ENCODE peak calls at places on chromosomes 13 and 19, in six cellular contexts. I is SK-N-SH, K is A549, Z is H1, H is HepG2, G is K562. A is an unnamed sample.

GRCh38 chr19:52995711-52996110 is 18.0 kb upstream of the ERVV-1 start:
- DNase-seq in H (no peak), I (no peak), Z (no peak), G (no peak), K (no peak), A (no peak)

GRCh38 chr13:30346159-30346788 is 38.9 kb upstream of the KATNAL1 start:
- DNase-seq in G (no peak), I (no peak), H (no peak), K (no peak), Z (no peak), A (peak)

GRCh38 chr13:31046711-31047279 is 114.3 kb downstream of the TEX26 start:
- DNase-seq in K (no peak), I (peak), Z (no peak), G (no peak), H (no peak), A (no peak)

GRCh38 chr13:51971520-51972426 is 39.5 kb downstream of the ATP7B start:
- DNase-seq in Z (no peak), I (no peak), K (no peak), H (peak), G (no peak), A (no peak)

GRCh38 chr19:23440207-23440606 is 44.9 kb upstream of the ZNF91 start:
- DNase-seq in I (peak), K (peak), G (peak), H (no peak), Z (peak), A (no peak)

GRCh38 chr13:106847049-106847448 is 279.1 kb upstream of the ARGLU1 start:
- DNase-seq in I (no peak), K (no peak), G (no peak), H (no peak), Z (no peak), A (no peak)

GRCh38 chr19:54739587-54740497 is 1.5 kb downstream of the KIR2DL3 start:
- DNase-seq in K (no peak), Z (no peak), G (no peak), H (no peak), I (no peak), A (no peak)

GRCh38 chr13:77105051-77105450 is 78.1 kb upstream of the FBXL3 start:
- DNase-seq in Z (no peak), H (no peak), G (no peak), I (no peak), K (no peak), A (no peak)

GRCh38 chr13:74047925-74048324 is 86.3 kb downstream of the KLF12 start:
- DNase-seq in Z (no peak), G (no peak), H (no peak), K (peak), I (no peak), A (no peak)

GRCh38 chr13:74056829-74057564 is 77.2 kb downstream of the KLF12 start:
- DNase-seq in G (no peak), Z (no peak), H (no peak), K (no peak), I (no peak), A (no peak)

GRCh38 chr13:74052402-74052928 is 81.7 kb downstream of the KLF12 start:
- DNase-seq in G (no peak), K (no peak), I (no peak), H (peak), Z (no peak), A (no peak)
- TF ChIP-seq CHD2 in G (no peak), K (no peak), I (no peak), H (no peak), Z (no peak), A (no peak)

GRCh38 chr13:48728876-48729275 is 75.1 kb downstream of the CYSLTR2 start:
- DNase-seq in H (no peak), K (no peak), I (no peak), G (no peak), Z (no peak), A (no peak)

GRCh38 chr13:48726711-48727110 is 73.0 kb downstream of the CYSLTR2 start:
- DNase-seq in Z (no peak), H (no peak), K (no peak), G (no peak), I (no peak), A (no peak)

GRCh38 chr13:48727252-48728011 is 73.7 kb downstream of the CYSLTR2 start:
- DNase-seq in K (no peak), G (no peak), I (no peak), Z (no peak), H (no peak), A (no peak)

GRCh38 chr13:48728226-48728625 is 74.5 kb downstream of the CYSLTR2 start:
- DNase-seq in Z (no peak), I (no peak), G (no peak), K (no peak), H (no peak), A (no peak)

DNA sequence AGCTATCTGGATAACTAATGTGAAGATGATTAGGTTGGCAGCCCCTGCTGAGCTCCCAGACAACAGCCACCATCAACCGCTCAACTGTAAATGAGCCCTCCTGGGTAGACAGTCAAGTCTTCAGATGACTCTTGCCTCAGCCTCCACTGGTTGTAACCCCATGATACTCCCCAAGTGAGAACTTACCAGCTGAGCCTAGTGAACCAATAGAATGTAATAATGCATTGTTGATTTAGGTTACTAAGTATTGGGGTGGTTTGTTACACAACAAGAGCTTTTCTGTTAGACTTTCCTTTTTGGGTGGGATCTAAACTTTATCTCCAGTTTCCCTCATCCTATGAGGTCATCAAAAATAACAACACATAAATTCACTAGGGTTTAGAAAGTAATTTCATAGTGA is 69.4 kb downstream of the CYSLTR2 start:
- DNase-seq in H (no peak), K (no peak), G (no peak), I (no peak), Z (no peak), A (no peak)
- TF ChIP-seq CHD2 in H (no peak), K (no peak), G (no peak), I (no peak), Z (no peak), A (no peak)

GRCh38 chr19:17061205-17061604 is 14.0 kb downstream of the HAUS8 start:
- DNase-seq in Z (no peak), K (no peak), I (no peak), H (no peak), G (no peak), A (no peak)
- TF ChIP-seq CHD2 in Z (no peak), K (no peak), I (no peak), H (no peak), G (no peak), A (no peak)

GRCh38 chr13:38044067-38044466 is 174.5 kb upstream of the TRPC4 start:
- DNase-seq in I (no peak), Z (no peak), H (no peak), G (no peak), K (no peak), A (no peak)

GRCh38 chr13:38042771-38043170 is 173.2 kb upstream of the TRPC4 start:
- DNase-seq in Z (no peak), K (no peak), H (no peak), I (no peak), G (no peak), A (no peak)

GRCh38 chr13:38046049-38046376 is 176.4 kb upstream of the TRPC4 start:
- DNase-seq in I (no peak), G (no peak), H (no peak), K (no peak), Z (no peak), A (no peak)

GRCh38 chr13:38045278-38046048 is 175.9 kb upstream of the TRPC4 start:
- DNase-seq in Z (no peak), K (no peak), I (peak), H (peak), G (peak), A (no peak)
- TF ChIP-seq CHD2 in Z (no peak), K (no peak), I (no peak), H (no peak), G (no peak), A (no peak)

A was measured in GM12878.